ENCODE peak calls at places on chromosomes 7 and 10, in seven cellular contexts. One of them, this sample, is unnamed.

GRCh38 chr10:16699435-16699834 is 117.8 kb downstream of the RSU1 start:
- DNase-seq in choroid plexus epithelial cell: no peak
- DNase-seq in stomach: no peak
- DNase-seq in PC-3: no peak
- DNase-seq in esophagus muscularis mucosa: no peak
- DNase-seq in A549: no peak
- DNase-seq in ovary: no peak
- DNase-seq in this sample: no peak

GRCh38 chr7:9600974-9601373 is 1167.6 kb downstream of the NXPH1 start:
- DNase-seq in choroid plexus epithelial cell: no peak
- DNase-seq in stomach: no peak
- DNase-seq in PC-3: peak; percentile 6
- DNase-seq in esophagus muscularis mucosa: no peak
- DNase-seq in A549: peak; percentile 2
- DNase-seq in ovary: no peak
- DNase-seq in this sample: no peak

GRCh38 chr10:16477757-16478156 is 40.9 kb downstream of the PTER start:
- DNase-seq in choroid plexus epithelial cell: no peak
- DNase-seq in stomach: no peak
- DNase-seq in PC-3: no peak
- DNase-seq in esophagus muscularis mucosa: no peak
- DNase-seq in A549: no peak
- DNase-seq in ovary: no peak
- DNase-seq in this sample: no peak

GRCh38 chr7:22726849-22727792 is at the start of gene IL6:
- DNase-seq in choroid plexus epithelial cell: peak; percentile 97
- DNase-seq in stomach: peak; percentile 58
- DNase-seq in PC-3: peak; percentile 92
- DNase-seq in esophagus muscularis mucosa: no peak
- DNase-seq in A549: peak; percentile 43
- DNase-seq in ovary: peak; percentile 82
- DNase-seq in this sample: peak; percentile 96

GRCh38 chr7:142362349-142362748 is 104.5 kb upstream of the PRSS58 start:
- DNase-seq in choroid plexus epithelial cell: no peak
- DNase-seq in stomach: no peak
- DNase-seq in PC-3: no peak
- DNase-seq in esophagus muscularis mucosa: no peak
- DNase-seq in A549: no peak
- DNase-seq in ovary: no peak
- DNase-seq in this sample: no peak

GRCh38 chr7:23664122-23664521 is 15.9 kb upstream of the FAM221A start:
- DNase-seq in choroid plexus epithelial cell: no peak
- DNase-seq in stomach: no peak
- DNase-seq in PC-3: no peak
- DNase-seq in esophagus muscularis mucosa: no peak
- DNase-seq in A549: no peak
- DNase-seq in ovary: no peak
- DNase-seq in this sample: no peak

GRCh38 chr7:10300557-10300956 is 673.1 kb upstream of the PHF14 start:
- DNase-seq in choroid plexus epithelial cell: no peak
- DNase-seq in stomach: peak; percentile 31
- DNase-seq in PC-3: no peak
- DNase-seq in esophagus muscularis mucosa: no peak
- DNase-seq in A549: no peak
- DNase-seq in ovary: no peak
- DNase-seq in this sample: no peak

GRCh38 chr7:40330408-40330807 is 195.6 kb downstream of the SUGCT start:
- DNase-seq in choroid plexus epithelial cell: no peak
- DNase-seq in stomach: no peak
- DNase-seq in PC-3: no peak
- DNase-seq in esophagus muscularis mucosa: no peak
- DNase-seq in A549: no peak
- DNase-seq in ovary: no peak
- DNase-seq in this sample: no peak

GRCh38 chr7:4745971-4746919 is 29.2 kb upstream of the AP5Z1 start:
- DNase-seq in choroid plexus epithelial cell: peak; percentile 87
- DNase-seq in stomach: peak; percentile 40
- DNase-seq in PC-3: peak; percentile 45
- DNase-seq in esophagus muscularis mucosa: no peak
- DNase-seq in A549: peak; percentile 67
- DNase-seq in ovary: no peak
- DNase-seq in this sample: no peak

GRCh38 chr7:91242097-91242846 is 22.0 kb upstream of the FZD1 start:
- DNase-seq in choroid plexus epithelial cell: no peak
- DNase-seq in stomach: no peak
- DNase-seq in PC-3: peak; percentile 27
- DNase-seq in esophagus muscularis mucosa: no peak
- DNase-seq in A549: no peak
- DNase-seq in ovary: no peak
- DNase-seq in this sample: no peak

DNA sequence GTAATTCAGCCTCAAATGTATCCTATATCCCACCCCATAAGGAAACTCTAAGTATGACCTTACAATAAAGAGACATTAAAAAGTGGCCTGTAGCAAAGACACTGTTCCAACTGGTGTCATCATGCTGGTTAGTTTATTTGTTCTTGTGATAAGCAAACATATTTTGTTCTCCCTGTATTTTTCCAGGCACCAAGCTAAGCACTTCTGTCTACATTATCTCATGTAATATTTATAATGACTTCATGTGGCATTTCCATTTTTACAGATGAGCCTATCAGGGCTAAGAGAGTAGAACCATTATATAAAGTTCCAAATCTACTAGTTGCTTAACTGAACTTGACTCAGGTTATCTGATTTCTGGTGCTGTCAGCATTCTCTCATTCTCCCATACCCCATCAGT is 450.3 kb downstream of the NEBL start:
- DNase-seq in choroid plexus epithelial cell: no peak
- DNase-seq in stomach: no peak
- DNase-seq in PC-3: no peak
- DNase-seq in esophagus muscularis mucosa: no peak
- DNase-seq in A549: no peak
- DNase-seq in ovary: no peak
- DNase-seq in this sample: no peak
- TF ChIP-seq CTCF in choroid plexus epithelial cell: no peak
- TF ChIP-seq CTCF in stomach: no peak
- TF ChIP-seq CTCF in PC-3: no peak
- TF ChIP-seq CTCF in esophagus muscularis mucosa: no peak
- TF ChIP-seq CTCF in A549: no peak
- TF ChIP-seq CTCF in ovary: no peak
- TF ChIP-seq CTCF in this sample: no peak

DNA sequence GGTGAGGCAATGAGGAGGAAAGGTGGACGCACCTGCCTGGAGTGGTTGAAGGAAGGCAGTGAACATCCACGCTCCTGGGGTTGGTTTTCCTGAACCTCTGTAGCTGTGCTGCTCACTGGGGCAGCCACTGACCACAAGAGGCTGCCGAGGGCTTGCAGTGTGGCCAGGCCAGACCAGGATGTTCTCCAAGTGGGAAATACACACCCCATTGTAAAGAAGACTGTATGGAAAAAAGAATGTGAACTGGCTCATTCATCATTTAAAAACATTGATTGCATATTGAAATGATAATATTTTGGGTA is 107.6 kb downstream of the SNX10 start:
- DNase-seq in choroid plexus epithelial cell: no peak
- DNase-seq in stomach: peak; percentile 28
- DNase-seq in PC-3: peak; percentile 53
- DNase-seq in esophagus muscularis mucosa: no peak
- DNase-seq in A549: peak; percentile 48
- DNase-seq in ovary: no peak
- DNase-seq in this sample: no peak
- TF ChIP-seq CTCF in choroid plexus epithelial cell: peak; percentile 16
- TF ChIP-seq CTCF in stomach: no peak
- TF ChIP-seq CTCF in PC-3: peak; percentile 43
- TF ChIP-seq CTCF in esophagus muscularis mucosa: no peak
- TF ChIP-seq CTCF in A549: peak; percentile 28
- TF ChIP-seq CTCF in ovary: no peak
- TF ChIP-seq CTCF in this sample: no peak

GRCh38 chr10:51877636-51878035 is 178.2 kb upstream of the CSTF2T start:
- DNase-seq in choroid plexus epithelial cell: no peak
- DNase-seq in stomach: no peak
- DNase-seq in PC-3: no peak
- DNase-seq in esophagus muscularis mucosa: no peak
- DNase-seq in A549: no peak
- DNase-seq in ovary: no peak
- DNase-seq in this sample: no peak

GRCh38 chr10:51879238-51879637 is 179.8 kb upstream of the CSTF2T start:
- DNase-seq in choroid plexus epithelial cell: peak; percentile 99
- DNase-seq in stomach: no peak
- DNase-seq in PC-3: peak; percentile 99
- DNase-seq in esophagus muscularis mucosa: no peak
- DNase-seq in A549: peak; percentile 48
- DNase-seq in ovary: no peak
- DNase-seq in this sample: no peak

GRCh38 chr10:51878695-51879094 is 179.3 kb upstream of the CSTF2T start:
- DNase-seq in choroid plexus epithelial cell: no peak
- DNase-seq in stomach: no peak
- DNase-seq in PC-3: no peak
- DNase-seq in esophagus muscularis mucosa: no peak
- DNase-seq in A549: no peak
- DNase-seq in ovary: no peak
- DNase-seq in this sample: no peak

GRCh38 chr10:51876528-51876927 is 177.1 kb upstream of the CSTF2T start:
- DNase-seq in choroid plexus epithelial cell: no peak
- DNase-seq in stomach: no peak
- DNase-seq in PC-3: no peak
- DNase-seq in esophagus muscularis mucosa: no peak
- DNase-seq in A549: no peak
- DNase-seq in ovary: no peak
- DNase-seq in this sample: no peak

DNA sequence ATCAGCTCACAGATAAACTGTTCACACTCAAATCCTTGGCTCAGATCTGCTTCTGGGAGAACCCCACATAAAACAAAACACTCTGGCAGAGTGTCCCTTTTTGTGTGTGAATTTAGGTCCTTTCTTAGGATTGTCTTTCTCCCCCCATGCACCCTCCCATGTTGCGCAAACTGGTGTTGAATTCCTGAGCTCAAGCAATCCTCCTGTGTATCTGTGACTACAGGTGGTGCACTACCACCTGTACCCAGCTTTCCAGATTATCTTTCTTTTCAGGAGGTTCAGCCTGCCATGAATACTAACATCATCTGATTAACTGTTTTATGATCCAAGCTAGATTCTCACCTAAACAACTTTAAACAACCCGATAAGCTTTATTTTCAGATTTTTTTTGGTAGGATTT is 177.6 kb upstream of the CSTF2T start:
- DNase-seq in choroid plexus epithelial cell: no peak
- DNase-seq in stomach: no peak
- DNase-seq in PC-3: no peak
- DNase-seq in esophagus muscularis mucosa: no peak
- DNase-seq in A549: no peak
- DNase-seq in ovary: no peak
- DNase-seq in this sample: no peak
- TF ChIP-seq CTCF in choroid plexus epithelial cell: no peak
- TF ChIP-seq CTCF in stomach: no peak
- TF ChIP-seq CTCF in PC-3: no peak
- TF ChIP-seq CTCF in esophagus muscularis mucosa: no peak
- TF ChIP-seq CTCF in A549: no peak
- TF ChIP-seq CTCF in ovary: no peak
- TF ChIP-seq CTCF in this sample: no peak

GRCh38 chr10:84341538-84341856 is 13.1 kb downstream of the CCSER2 start:
- DNase-seq in choroid plexus epithelial cell: no peak
- DNase-seq in stomach: no peak
- DNase-seq in PC-3: no peak
- DNase-seq in esophagus muscularis mucosa: no peak
- DNase-seq in A549: no peak
- DNase-seq in ovary: no peak
- DNase-seq in this sample: no peak
- TF ChIP-seq CTCF in choroid plexus epithelial cell: no peak
- TF ChIP-seq CTCF in stomach: no peak
- TF ChIP-seq CTCF in PC-3: peak; percentile 30
- TF ChIP-seq CTCF in esophagus muscularis mucosa: no peak
- TF ChIP-seq CTCF in A549: no peak
- TF ChIP-seq CTCF in ovary: no peak
- TF ChIP-seq CTCF in this sample: no peak

GRCh38 chr7:125899577-125899976 is 970.0 kb upstream of the POT1 start:
- DNase-seq in choroid plexus epithelial cell: no peak
- DNase-seq in stomach: no peak
- DNase-seq in PC-3: no peak
- DNase-seq in esophagus muscularis mucosa: no peak
- DNase-seq in A549: no peak
- DNase-seq in ovary: no peak
- DNase-seq in this sample: no peak
- TF ChIP-seq CTCF in choroid plexus epithelial cell: no peak
- TF ChIP-seq CTCF in stomach: no peak
- TF ChIP-seq CTCF in PC-3: no peak
- TF ChIP-seq CTCF in esophagus muscularis mucosa: no peak
- TF ChIP-seq CTCF in A549: no peak
- TF ChIP-seq CTCF in ovary: no peak
- TF ChIP-seq CTCF in this sample: peak; percentile 8

GRCh38 chr10:34792881-34793280 is 22.2 kb downstream of the PARD3 start:
- DNase-seq in choroid plexus epithelial cell: no peak
- DNase-seq in stomach: no peak
- DNase-seq in PC-3: no peak
- DNase-seq in esophagus muscularis mucosa: no peak
- DNase-seq in A549: no peak
- DNase-seq in ovary: no peak
- DNase-seq in this sample: no peak
- TF ChIP-seq CTCF in choroid plexus epithelial cell: no peak
- TF ChIP-seq CTCF in stomach: no peak
- TF ChIP-seq CTCF in PC-3: no peak
- TF ChIP-seq CTCF in esophagus muscularis mucosa: no peak
- TF ChIP-seq CTCF in A549: no peak
- TF ChIP-seq CTCF in ovary: no peak
- TF ChIP-seq CTCF in this sample: no peak

This sample was measured in osteocyte.